ENCODE peak calls at places on chromosome 21, in eight cellular contexts. One of them, this sample, is unnamed.

GRCh38 chr21:36425286-36425685 is 40.1 kb downstream of the CHAF1B start:
- DNase-seq in endothelial cell: no peak
- DNase-seq in psoas muscle: no peak
- DNase-seq in progenitor cell of endocrine pancreas: no peak
- DNase-seq in AG10803: no peak
- DNase-seq in Peyer's patch: no peak
- DNase-seq in retinal pigment epithelial cell: no peak
- DNase-seq in SK-N-SH: no peak
- DNase-seq in this sample: no peak

GRCh38 chr21:43770066-43770655 is 5.9 kb downstream of the CSTB start:
- DNase-seq in retinal pigment epithelial cell: no peak
- DNase-seq in Peyer's patch: no peak
- DNase-seq in progenitor cell of endocrine pancreas: no peak
- DNase-seq in psoas muscle: peak
- DNase-seq in SK-N-SH: no peak
- DNase-seq in endothelial cell: no peak
- DNase-seq in AG10803: no peak
- DNase-seq in this sample: no peak

GRCh38 chr21:39159342-39160063 is 23.7 kb downstream of the PSMG1 start:
- DNase-seq in Peyer's patch: no peak
- DNase-seq in retinal pigment epithelial cell: peak
- DNase-seq in endothelial cell: no peak
- DNase-seq in psoas muscle: no peak
- DNase-seq in progenitor cell of endocrine pancreas: no peak
- DNase-seq in SK-N-SH: no peak
- DNase-seq in AG10803: no peak
- DNase-seq in this sample: no peak

GRCh38 chr21:41953249-41953830 is 478 bp downstream of the C2CD2 start:
- DNase-seq in psoas muscle: peak
- DNase-seq in progenitor cell of endocrine pancreas: no peak
- DNase-seq in Peyer's patch: no peak
- DNase-seq in AG10803: peak
- DNase-seq in endothelial cell: peak
- DNase-seq in SK-N-SH: peak
- DNase-seq in retinal pigment epithelial cell: no peak
- DNase-seq in this sample: no peak

GRCh38 chr21:33127154-33127893 is 57.4 kb downstream of the OLIG1 start:
- DNase-seq in endothelial cell: peak
- DNase-seq in Peyer's patch: peak
- DNase-seq in psoas muscle: peak
- DNase-seq in SK-N-SH: peak
- DNase-seq in progenitor cell of endocrine pancreas: peak
- DNase-seq in retinal pigment epithelial cell: peak
- DNase-seq in AG10803: peak
- DNase-seq in this sample: no peak

GRCh38 chr21:42429856-42430255 is 26.2 kb downstream of the UBASH3A start:
- DNase-seq in Peyer's patch: no peak
- DNase-seq in psoas muscle: no peak
- DNase-seq in AG10803: no peak
- DNase-seq in progenitor cell of endocrine pancreas: peak
- DNase-seq in endothelial cell: peak
- DNase-seq in retinal pigment epithelial cell: no peak
- DNase-seq in SK-N-SH: no peak
- DNase-seq in this sample: no peak

GRCh38 chr21:15221799-15222386 is 157.1 kb upstream of the NRIP1 start:
- DNase-seq in retinal pigment epithelial cell: peak
- DNase-seq in progenitor cell of endocrine pancreas: no peak
- DNase-seq in endothelial cell: no peak
- DNase-seq in AG10803: peak
- DNase-seq in SK-N-SH: no peak
- DNase-seq in Peyer's patch: no peak
- DNase-seq in psoas muscle: peak
- DNase-seq in this sample: no peak

GRCh38 chr21:42063206-42063577 is 7.9 kb upstream of the UMODL1 start:
- DNase-seq in endothelial cell: no peak
- DNase-seq in retinal pigment epithelial cell: no peak
- DNase-seq in psoas muscle: no peak
- DNase-seq in SK-N-SH: no peak
- DNase-seq in progenitor cell of endocrine pancreas: no peak
- DNase-seq in Peyer's patch: peak
- DNase-seq in AG10803: no peak
- DNase-seq in this sample: peak

GRCh38 chr21:33265664-33266049 is 510 bp upstream of the IL10RB start:
- DNase-seq in Peyer's patch: peak
- DNase-seq in progenitor cell of endocrine pancreas: no peak
- DNase-seq in AG10803: no peak
- DNase-seq in SK-N-SH: no peak
- DNase-seq in retinal pigment epithelial cell: no peak
- DNase-seq in psoas muscle: peak
- DNase-seq in endothelial cell: no peak
- DNase-seq in this sample: peak

GRCh38 chr21:14677023-14677422 is 130.9 kb upstream of the SAMSN1 start:
- DNase-seq in Peyer's patch: no peak
- DNase-seq in progenitor cell of endocrine pancreas: no peak
- DNase-seq in AG10803: no peak
- DNase-seq in endothelial cell: no peak
- DNase-seq in retinal pigment epithelial cell: no peak
- DNase-seq in psoas muscle: no peak
- DNase-seq in SK-N-SH: no peak
- DNase-seq in this sample: no peak

GRCh38 chr21:36706951-36707762 is 8.2 kb downstream of the SIM2 start:
- DNase-seq in SK-N-SH: peak
- DNase-seq in psoas muscle: no peak
- DNase-seq in AG10803: no peak
- DNase-seq in endothelial cell: peak
- DNase-seq in progenitor cell of endocrine pancreas: no peak
- DNase-seq in retinal pigment epithelial cell: no peak
- DNase-seq in Peyer's patch: peak
- DNase-seq in this sample: no peak

GRCh38 chr21:27759091-27759659 is 792.3 kb upstream of the ADAMTS5 start:
- DNase-seq in psoas muscle: no peak
- DNase-seq in Peyer's patch: peak
- DNase-seq in progenitor cell of endocrine pancreas: no peak
- DNase-seq in retinal pigment epithelial cell: no peak
- DNase-seq in SK-N-SH: no peak
- DNase-seq in endothelial cell: peak
- DNase-seq in AG10803: peak
- DNase-seq in this sample: no peak

GRCh38 chr21:38333290-38334272 is 76.8 kb downstream of the KCNJ15 start:
- DNase-seq in psoas muscle: no peak
- DNase-seq in SK-N-SH: no peak
- DNase-seq in retinal pigment epithelial cell: no peak
- DNase-seq in Peyer's patch: no peak
- DNase-seq in endothelial cell: no peak
- DNase-seq in AG10803: no peak
- DNase-seq in progenitor cell of endocrine pancreas: no peak
- DNase-seq in this sample: no peak

GRCh38 chr21:27269646-27270045 is 302.8 kb upstream of the ADAMTS5 start:
- DNase-seq in progenitor cell of endocrine pancreas: no peak
- DNase-seq in endothelial cell: no peak
- DNase-seq in psoas muscle: no peak
- DNase-seq in SK-N-SH: no peak
- DNase-seq in retinal pigment epithelial cell: no peak
- DNase-seq in AG10803: peak
- DNase-seq in Peyer's patch: no peak
- DNase-seq in this sample: no peak

DNA sequence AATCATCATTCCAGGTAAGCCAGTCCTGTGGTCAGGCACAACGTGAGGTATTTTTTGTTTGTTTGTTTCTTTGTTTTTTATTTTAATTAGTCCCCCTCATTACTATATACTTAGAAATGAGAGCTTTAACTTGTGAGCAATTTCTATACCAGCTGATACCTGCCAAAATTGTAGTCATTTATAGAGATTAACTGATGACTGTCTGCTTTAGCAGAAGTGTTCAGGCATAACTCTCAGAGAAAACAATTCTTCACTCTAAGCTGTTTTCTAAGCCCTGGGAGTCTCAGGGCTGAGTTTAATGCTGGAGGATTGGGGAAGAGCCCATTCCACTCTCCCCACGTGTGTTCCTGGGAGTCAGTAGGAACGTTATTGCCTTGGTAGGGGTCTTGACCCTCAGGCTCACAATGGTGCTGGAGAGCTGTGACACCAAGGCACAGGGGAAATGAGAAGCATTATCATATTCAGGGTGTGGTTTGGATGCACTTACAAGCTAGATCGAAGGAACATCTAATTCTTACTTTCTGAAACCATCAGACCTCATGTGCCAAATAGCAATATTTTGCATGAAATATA is 168.2 kb downstream of the CLIC6 start:
- DNase-seq in progenitor cell of endocrine pancreas: no peak
- DNase-seq in psoas muscle: no peak
- DNase-seq in AG10803: no peak
- DNase-seq in Peyer's patch: no peak
- DNase-seq in SK-N-SH: no peak
- DNase-seq in endothelial cell: no peak
- DNase-seq in retinal pigment epithelial cell: no peak
- DNase-seq in this sample: no peak
- TF ChIP-seq CTCF in progenitor cell of endocrine pancreas: no peak
- TF ChIP-seq CTCF in psoas muscle: no peak
- TF ChIP-seq CTCF in AG10803: no peak
- TF ChIP-seq CTCF in Peyer's patch: no peak
- TF ChIP-seq CTCF in SK-N-SH: no peak
- TF ChIP-seq CTCF in endothelial cell: no peak
- TF ChIP-seq CTCF in retinal pigment epithelial cell: no peak
- TF ChIP-seq CTCF in this sample: no peak

GRCh38 chr21:16460936-16461335 is 731.2 kb downstream of the USP25 start:
- DNase-seq in endothelial cell: no peak
- DNase-seq in SK-N-SH: no peak
- DNase-seq in retinal pigment epithelial cell: no peak
- DNase-seq in Peyer's patch: no peak
- DNase-seq in psoas muscle: no peak
- DNase-seq in AG10803: no peak
- DNase-seq in progenitor cell of endocrine pancreas: no peak
- DNase-seq in this sample: no peak
- TF ChIP-seq CTCF in endothelial cell: no peak
- TF ChIP-seq CTCF in SK-N-SH: no peak
- TF ChIP-seq CTCF in retinal pigment epithelial cell: no peak
- TF ChIP-seq CTCF in Peyer's patch: no peak
- TF ChIP-seq CTCF in psoas muscle: no peak
- TF ChIP-seq CTCF in AG10803: no peak
- TF ChIP-seq CTCF in progenitor cell of endocrine pancreas: no peak
- TF ChIP-seq CTCF in this sample: no peak

GRCh38 chr21:45695086-45695485 is 51.6 kb downstream of the PCBP3 start:
- DNase-seq in endothelial cell: peak
- DNase-seq in retinal pigment epithelial cell: no peak
- DNase-seq in progenitor cell of endocrine pancreas: no peak
- DNase-seq in psoas muscle: no peak
- DNase-seq in Peyer's patch: no peak
- DNase-seq in SK-N-SH: no peak
- DNase-seq in AG10803: no peak
- DNase-seq in this sample: no peak
- TF ChIP-seq CTCF in endothelial cell: no peak
- TF ChIP-seq CTCF in retinal pigment epithelial cell: peak
- TF ChIP-seq CTCF in progenitor cell of endocrine pancreas: peak
- TF ChIP-seq CTCF in psoas muscle: no peak
- TF ChIP-seq CTCF in Peyer's patch: no peak
- TF ChIP-seq CTCF in SK-N-SH: peak
- TF ChIP-seq CTCF in AG10803: no peak
- TF ChIP-seq CTCF in this sample: no peak

GRCh38 chr21:46054447-46054846 is 43.5 kb upstream of the COL6A2 start:
- DNase-seq in retinal pigment epithelial cell: no peak
- DNase-seq in progenitor cell of endocrine pancreas: peak
- DNase-seq in SK-N-SH: no peak
- DNase-seq in AG10803: peak
- DNase-seq in endothelial cell: no peak
- DNase-seq in Peyer's patch: peak
- DNase-seq in psoas muscle: no peak
- DNase-seq in this sample: no peak

GRCh38 chr21:46055863-46056281 is 42.0 kb upstream of the COL6A2 start:
- DNase-seq in progenitor cell of endocrine pancreas: no peak
- DNase-seq in psoas muscle: peak
- DNase-seq in AG10803: no peak
- DNase-seq in Peyer's patch: peak
- DNase-seq in endothelial cell: no peak
- DNase-seq in retinal pigment epithelial cell: no peak
- DNase-seq in SK-N-SH: no peak
- DNase-seq in this sample: no peak

GRCh38 chr21:46057710-46058241 is 40.1 kb upstream of the COL6A2 start:
- DNase-seq in AG10803: no peak
- DNase-seq in retinal pigment epithelial cell: no peak
- DNase-seq in SK-N-SH: no peak
- DNase-seq in psoas muscle: no peak
- DNase-seq in endothelial cell: no peak
- DNase-seq in Peyer's patch: peak
- DNase-seq in progenitor cell of endocrine pancreas: no peak
- DNase-seq in this sample: no peak

GRCh38 chr21:46057111-46057709 is 40.7 kb upstream of the COL6A2 start:
- DNase-seq in retinal pigment epithelial cell: no peak
- DNase-seq in endothelial cell: no peak
- DNase-seq in progenitor cell of endocrine pancreas: no peak
- DNase-seq in AG10803: no peak
- DNase-seq in Peyer's patch: peak
- DNase-seq in psoas muscle: peak
- DNase-seq in SK-N-SH: no peak
- DNase-seq in this sample: no peak

GRCh38 chr21:46056450-46056903 is 41.4 kb upstream of the COL6A2 start:
- DNase-seq in AG10803: peak
- DNase-seq in Peyer's patch: peak
- DNase-seq in endothelial cell: no peak
- DNase-seq in progenitor cell of endocrine pancreas: no peak
- DNase-seq in psoas muscle: peak
- DNase-seq in retinal pigment epithelial cell: no peak
- DNase-seq in SK-N-SH: no peak
- DNase-seq in this sample: no peak
- TF ChIP-seq CTCF in AG10803: peak
- TF ChIP-seq CTCF in Peyer's patch: no peak
- TF ChIP-seq CTCF in endothelial cell: no peak
- TF ChIP-seq CTCF in progenitor cell of endocrine pancreas: no peak
- TF ChIP-seq CTCF in psoas muscle: no peak
- TF ChIP-seq CTCF in retinal pigment epithelial cell: no peak
- TF ChIP-seq CTCF in SK-N-SH: no peak
- TF ChIP-seq CTCF in this sample: no peak

GRCh38 chr21:26199471-26199870 is 28.9 kb upstream of the APP start:
- DNase-seq in Peyer's patch: no peak
- DNase-seq in endothelial cell: no peak
- DNase-seq in SK-N-SH: no peak
- DNase-seq in AG10803: peak
- DNase-seq in psoas muscle: no peak
- DNase-seq in progenitor cell of endocrine pancreas: no peak
- DNase-seq in retinal pigment epithelial cell: peak
- DNase-seq in this sample: no peak
- TF ChIP-seq CTCF in Peyer's patch: no peak
- TF ChIP-seq CTCF in endothelial cell: no peak
- TF ChIP-seq CTCF in SK-N-SH: no peak
- TF ChIP-seq CTCF in AG10803: peak
- TF ChIP-seq CTCF in psoas muscle: no peak
- TF ChIP-seq CTCF in progenitor cell of endocrine pancreas: no peak
- TF ChIP-seq CTCF in retinal pigment epithelial cell: no peak
- TF ChIP-seq CTCF in this sample: no peak